ENCODE peak calls at places on chromosomes 5 and 9, in nine cellular contexts. C is psoas muscle; H is A549; X is IMR-90; F is naive thymus-derived CD4-positive, alpha-beta T cell; P is aorta; G is heart left ventricle; A is neuronal stem cell; I is CD8-positive, alpha-beta T cell. Q is an unnamed sample.

GRCh38 chr5:68368686-68369359 is 153.3 kb downstream of the PIK3R1 start:
- DNase-seq in I (no peak), P (no peak), X (peak; percentile 16), C (no peak), A (no peak), G (no peak), F (no peak), H (no peak), Q (no peak)

GRCh38 chr5:163506726-163507125 is 1.3 kb downstream of the MAT2B start:
- DNase-seq in A (no peak), G (no peak), I (peak; percentile 29), H (no peak), P (no peak), F (no peak), C (no peak), X (peak; percentile 67), Q (no peak)

GRCh38 chr9:21965401-21965951 is 28.7 kb downstream of the CDKN2A start:
- DNase-seq in I (peak; percentile 36), H (no peak), P (peak; percentile 71), X (peak; percentile 77), G (no peak), C (peak; percentile 52), A (peak; percentile 61), F (peak; percentile 53), Q (no peak)

GRCh38 chr9:101462558-101462957 is 27.0 kb upstream of the ALDOB start:
- DNase-seq in A (no peak), I (no peak), G (no peak), X (peak; percentile 89), P (no peak), H (no peak), F (no peak), C (no peak), Q (no peak)

GRCh38 chr9:114591206-114591853 is 3.8 kb downstream of the ATP6V1G1 start:
- DNase-seq in P (no peak), C (no peak), A (no peak), H (no peak), F (no peak), I (no peak), G (no peak), X (no peak), Q (no peak)

GRCh38 chr5:126523818-126524522 is 71.0 kb downstream of the ALDH7A1 start:
- DNase-seq in C (no peak), G (no peak), X (peak; percentile 14), I (no peak), P (no peak), A (no peak), F (no peak), H (no peak), Q (no peak)

GRCh38 chr9:73805111-73805510 is 653.4 kb downstream of the ANXA1 start:
- DNase-seq in H (no peak), X (no peak), P (no peak), A (no peak), I (no peak), C (no peak), F (no peak), G (no peak), Q (no peak)

GRCh38 chr5:177434437-177434836 is 8.0 kb downstream of the GRK6 start:
- DNase-seq in H (no peak), F (no peak), I (peak; percentile 43), A (no peak), G (no peak), C (no peak), P (no peak), X (no peak), Q (no peak)

GRCh38 chr5:39605966-39606591 is 181.3 kb upstream of the DAB2 start:
- DNase-seq in F (no peak), C (no peak), A (no peak), X (peak; percentile 36), I (no peak), P (no peak), G (no peak), H (peak; percentile 74), Q (no peak)

GRCh38 chr5:38738898-38739743 is 106.7 kb upstream of the OSMR start:
- DNase-seq in C (no peak), X (no peak), G (no peak), H (peak; percentile 36), I (no peak), F (no peak), P (no peak), A (no peak), Q (no peak)

GRCh38 chr9:105127863-105128220 is 116.6 kb upstream of the SLC44A1 start:
- DNase-seq in I (peak; percentile 79), X (peak; percentile 25), F (peak; percentile 41), A (no peak), H (no peak), C (no peak), P (no peak), G (no peak), Q (no peak)

GRCh38 chr9:17422994-17423680 is 155.7 kb upstream of the SH3GL2 start:
- DNase-seq in A (no peak), C (no peak), F (no peak), H (no peak), P (no peak), I (no peak), G (no peak), X (peak; percentile 36), Q (no peak)

GRCh38 chr9:114718801-114719221 is 36.8 kb upstream of the TEX48 start:
- DNase-seq in A (no peak), F (peak; percentile 91), C (no peak), I (peak; percentile 79), G (no peak), P (peak; percentile 52), X (no peak), H (peak; percentile 22), Q (no peak)

GRCh38 chr9:69047331-69047730 is 11.8 kb downstream of the FXN start:
- DNase-seq in I (no peak), G (no peak), P (peak; percentile 71), F (no peak), C (no peak), A (no peak), X (no peak), H (no peak), Q (no peak)

GRCh38 chr5:35651002-35651756 is 33.5 kb downstream of the SPEF2 start:
- DNase-seq in C (no peak), G (no peak), F (peak; percentile 48), I (peak; percentile 58), H (peak; percentile 46), P (no peak), A (no peak), X (peak; percentile 57), Q (peak; percentile 4)

GRCh38 chr9:120928720-120929389 is 2.3 kb upstream of the TRAF1 start:
- DNase-seq in A (peak; percentile 45), I (peak; percentile 68), G (peak; percentile 83), X (no peak), H (peak; percentile 57), P (peak; percentile 86), C (peak; percentile 80), F (peak; percentile 86), Q (no peak)
- H3K27ac ChIP-seq in A (peak overlapping the region; percentile 33), I (peak overlapping the region; percentile 83), G (peak overlapping the region; percentile 95), X (no peak overlapping the region), H (peak overlapping the region; percentile 97), P (peak overlapping the region; percentile 97), C (peak overlapping the region; percentile 90), F (peak overlapping the region; percentile 97), Q (peak overlapping the region; percentile 77)

DNA sequence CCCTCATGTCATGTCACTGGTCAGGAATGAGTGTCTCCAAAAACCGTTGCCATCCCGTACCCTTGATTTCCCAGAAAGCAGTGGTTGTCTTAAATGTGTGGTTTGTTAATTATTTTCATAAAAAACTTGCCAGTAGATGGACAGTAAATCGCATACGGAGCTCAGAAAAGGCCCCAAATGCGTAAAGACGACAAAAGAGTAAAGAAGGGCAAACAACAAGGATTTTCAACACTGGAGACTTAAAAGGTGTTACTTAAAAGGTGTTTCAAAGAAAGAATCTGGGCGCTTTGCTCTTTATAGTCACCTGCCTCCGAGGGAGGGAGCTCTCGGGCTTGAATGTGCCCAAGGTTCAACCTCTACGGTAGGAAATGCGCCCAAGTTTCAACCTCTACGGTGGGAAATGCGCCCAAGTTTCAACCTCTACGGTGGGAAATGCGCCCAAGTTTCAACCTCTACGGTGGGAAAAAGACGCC is 727 bp downstream of the KIF27 start:
- DNase-seq in P (no peak), G (no peak), X (peak; percentile 38), F (no peak), H (no peak), C (no peak), I (peak; percentile 72), A (no peak), Q (peak; percentile 70)
- H3K27ac ChIP-seq in P (peak overlapping the region; percentile 43), G (peak overlapping the region; percentile 89), X (peak overlapping the region; percentile 4), F (peak overlapping the region; percentile 96), H (peak overlapping the region; percentile 97), C (peak overlapping the region; percentile 88), I (peak overlapping the region; percentile 92), A (peak overlapping the region; percentile 89), Q (no peak overlapping the region)

GRCh38 chr9:98606730-98607129 is 102.0 kb downstream of the GABBR2 start:
- DNase-seq in X (no peak), A (no peak), F (no peak), P (no peak), H (no peak), C (no peak), I (no peak), G (no peak), Q (no peak)

GRCh38 chr9:98609646-98610045 is 99.1 kb downstream of the GABBR2 start:
- DNase-seq in X (no peak), F (no peak), A (no peak), C (no peak), H (no peak), G (no peak), P (no peak), I (no peak), Q (no peak)

GRCh38 chr9:98607787-98608186 is 100.9 kb downstream of the GABBR2 start:
- DNase-seq in X (peak; percentile 97), H (peak; percentile 4), G (no peak), P (no peak), A (no peak), C (no peak), F (no peak), I (no peak), Q (no peak)

GRCh38 chr9:98605116-98605515 is 103.6 kb downstream of the GABBR2 start:
- DNase-seq in I (no peak), G (no peak), H (no peak), P (no peak), A (no peak), F (no peak), X (no peak), C (no peak), Q (no peak)

GRCh38 chr9:98607152-98607551 is 101.6 kb downstream of the GABBR2 start:
- DNase-seq in X (peak; percentile 98), H (no peak), C (no peak), I (no peak), A (no peak), F (no peak), G (no peak), P (no peak), Q (no peak)
- H3K27ac ChIP-seq in X (peak overlapping the region; percentile 100), H (no peak overlapping the region), C (no peak overlapping the region), I (no peak overlapping the region), A (no peak overlapping the region), F (no peak overlapping the region), G (no peak overlapping the region), P (no peak overlapping the region), Q (no peak overlapping the region)

GRCh38 chr9:14899042-14899814 is 11.0 kb downstream of the FREM1 start:
- DNase-seq in P (no peak), X (no peak), I (no peak), H (no peak), A (no peak), C (no peak), G (no peak), F (no peak), Q (no peak)
- H3K27ac ChIP-seq in P (no peak overlapping the region), X (no peak overlapping the region), I (no peak overlapping the region), H (no peak overlapping the region), A (no peak overlapping the region), C (no peak overlapping the region), G (no peak overlapping the region), F (no peak overlapping the region), Q (no peak overlapping the region)

Q was measured in caudate nucleus.